ENCODE peak calls at places on chromosomes 7 and 10, in four cellular contexts. B, W, O and S are unnamed samples.

GRCh38 chr7:57403601-57404342 is 46.2 kb upstream of the ZNF716 start:
- DNase-seq in B (peak; percentile 69), O (peak; percentile 88), W (no peak), S (peak; percentile 72)

GRCh38 chr10:133257489-133258065 is 19.1 kb downstream of the ADAM8 start:
- DNase-seq in O (peak; percentile 74), B (peak; percentile 63), W (peak; percentile 86), S (peak; percentile 83)

GRCh38 chr7:1852781-1853618 is 182.9 kb downstream of the ELFN1 start:
- DNase-seq in W (peak; percentile 40), B (peak; percentile 44), O (peak; percentile 12), S (no peak)

GRCh38 chr10:88731296-88731695 is 25.2 kb downstream of the LIPK start:
- DNase-seq in W (peak; percentile 52), O (no peak), B (no peak), S (no peak)

GRCh38 chr7:128405345-128406146 is 4.2 kb downstream of the IMPDH1 start:
- DNase-seq in B (peak; percentile 60), W (peak; percentile 78), O (peak; percentile 58), S (peak; percentile 82)

GRCh38 chr7:140231779-140232491 is 55.2 kb upstream of the KDM7A start:
- DNase-seq in O (no peak), B (no peak), W (peak; percentile 69), S (no peak)

GRCh38 chr10:23310443-23310842 is 34.2 kb downstream of the C10orf67 start:
- DNase-seq in O (no peak), W (no peak), B (no peak), S (peak; percentile 34)

GRCh38 chr7:25216837-25217236 is 11.4 kb downstream of the NPVF start:
- DNase-seq in W (no peak), B (no peak), O (no peak), S (no peak)

GRCh38 chr7:83704564-83704963 is 55.6 kb upstream of the SEMA3E start:
- DNase-seq in W (no peak), B (no peak), O (no peak), S (no peak)

GRCh38 chr7:66804001-66804400 is 63.5 kb downstream of the RABGEF1 start:
- DNase-seq in B (no peak), W (no peak), O (no peak), S (no peak)

GRCh38 chr10:66925896-66926719 is at the start of gene LRRTM3:
- DNase-seq in W (no peak), O (peak; percentile 19), B (no peak), S (no peak)

GRCh38 chr7:116438274-116438673 is 61.3 kb upstream of the CAV2 start:
- DNase-seq in B (no peak), W (no peak), O (no peak), S (no peak)

GRCh38 chr7:88169717-88170320 is 50.0 kb downstream of the SRI start:
- DNase-seq in B (no peak), W (no peak), O (no peak), S (no peak)

GRCh38 chr10:112535432-112536038 is 88.5 kb downstream of the VTI1A start:
- DNase-seq in O (no peak), W (no peak), B (no peak), S (no peak)

GRCh38 chr10:1684991-1685390 is 52.3 kb downstream of the ADARB2 start:
- DNase-seq in W (no peak), O (no peak), B (no peak), S (no peak)

GRCh38 chr7:151086802-151087246 is 549 bp downstream of the AGAP3 start:
- DNase-seq in O (no peak), B (peak; percentile 41), W (no peak), S (peak; percentile 60)

GRCh38 chr10:33280217-33280616 is 54.2 kb downstream of the NRP1 start:
- DNase-seq in B (no peak), W (no peak), O (no peak), S (no peak)

GRCh38 chr7:23907012-23907411 is 197.0 kb downstream of the STK31 start:
- DNase-seq in B (no peak), W (no peak), O (no peak), S (no peak)

GRCh38 chr7:48337781-48338180 is 166.5 kb downstream of the ABCA13 start:
- DNase-seq in W (no peak), B (no peak), O (no peak), S (no peak)

GRCh38 chr10:73043766-73044377 is 52.8 kb downstream of the P4HA1 start:
- DNase-seq in O (no peak), W (no peak), B (no peak), S (no peak)

GRCh38 chr7:157302314-157302711 is 34.5 kb upstream of the DNAJB6 start:
- DNase-seq in W (peak; percentile 88), O (peak; percentile 55), B (peak; percentile 56), S (peak; percentile 59)

GRCh38 chr7:128770238-128770637 is 5.4 kb downstream of the OPN1SW start:
- DNase-seq in O (no peak), B (no peak), W (no peak), S (no peak)

GRCh38 chr10:101687088-101687487 is 7.9 kb downstream of the FBXW4 start:
- DNase-seq in B (no peak), O (no peak), W (no peak), S (no peak)

GRCh38 chr7:963236-964078 is 9.0 kb upstream of the ADAP1 start:
- DNase-seq in B (no peak), O (peak; percentile 13), W (peak; percentile 55), S (peak; percentile 47)

GRCh38 chr10:68666280-68666760 is 54.7 kb upstream of the CCAR1 start:
- DNase-seq in B (no peak), W (no peak), O (no peak), S (no peak)

GRCh38 chr10:129963831-129964501 is at the start of gene EBF3:
- DNase-seq in B (peak; percentile 91), O (peak; percentile 90), W (no peak), S (peak; percentile 91)

GRCh38 chr10:1486841-1487240 is 250.5 kb downstream of the ADARB2 start:
- DNase-seq in B (no peak), W (no peak), O (no peak), S (no peak)

DNA sequence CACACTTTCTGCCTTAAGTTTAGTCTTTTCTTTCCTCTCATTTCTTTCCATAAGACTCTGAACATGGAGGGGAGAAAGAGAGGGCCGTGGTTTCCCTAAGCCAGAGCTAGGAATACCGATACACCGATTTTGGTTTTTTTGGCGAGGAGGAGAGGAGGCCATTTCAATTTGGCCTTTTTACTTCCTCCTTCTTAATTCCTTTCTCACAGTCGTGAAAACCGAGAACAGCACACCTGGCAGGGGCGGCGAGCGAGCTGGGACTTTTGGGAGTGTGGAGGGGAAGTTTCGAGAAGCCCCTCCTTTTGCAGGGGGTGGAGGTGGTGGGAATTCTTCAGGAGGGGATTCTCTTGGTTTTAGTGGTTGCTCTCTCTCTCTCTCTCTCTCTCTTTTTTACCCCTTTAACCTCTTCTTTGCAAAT is 6.2 kb downstream of the GATA3 start:
- DNase-seq in W (no peak), B (no peak), O (no peak), S (no peak)
- H3K4me3 ChIP-seq in W (no peak overlapping the region), B (no peak overlapping the region), O (no peak overlapping the region), S (no peak overlapping the region)

DNA sequence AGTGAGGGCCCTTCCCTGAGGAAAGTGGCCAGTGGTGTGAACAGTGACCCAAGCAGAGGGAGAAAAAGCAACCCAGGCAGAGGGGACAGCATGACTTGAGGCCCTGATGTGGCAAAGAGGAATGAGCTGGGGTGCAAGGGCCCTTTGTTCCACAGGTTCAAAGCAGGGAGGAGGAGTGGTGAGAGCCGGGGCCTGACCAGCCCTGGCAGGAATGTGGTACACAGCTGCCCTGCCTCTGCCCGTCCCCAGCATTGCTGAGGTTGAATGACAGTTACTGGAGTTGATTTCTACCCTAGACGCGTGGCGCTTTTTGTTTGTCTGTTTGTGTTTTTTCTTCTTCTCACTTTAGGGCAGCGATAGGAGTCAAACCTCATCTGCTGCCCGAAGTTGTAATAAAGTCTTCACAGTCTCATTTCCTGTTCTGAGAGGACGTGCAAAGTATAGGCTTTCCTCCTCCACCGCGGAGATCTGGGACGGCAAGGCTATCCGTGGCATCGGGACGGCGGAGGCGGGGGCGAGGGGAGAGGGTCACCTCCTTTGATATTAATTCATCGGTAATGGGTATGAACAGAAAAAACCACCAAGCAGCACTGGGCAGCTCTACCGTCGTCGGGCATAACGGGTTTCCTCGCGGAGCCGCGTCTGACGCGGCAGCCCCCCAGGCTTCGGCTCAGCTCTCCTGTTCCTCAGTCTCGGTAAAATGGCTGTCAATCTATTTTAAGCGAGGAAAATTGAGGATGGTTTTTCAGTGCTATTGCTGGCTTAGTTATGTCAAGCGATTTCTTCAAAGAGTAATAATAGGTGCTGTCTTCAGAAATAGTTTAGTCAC is 160.8 kb downstream of the LRMDA start:
- DNase-seq in W (no peak), B (no peak), O (no peak), S (no peak)
- H3K4me3 ChIP-seq in W (no peak overlapping the region), B (peak overlapping the region; percentile 38), O (peak overlapping the region; percentile 60), S (peak overlapping the region; percentile 41)

GRCh38 chr10:48456808-48457761 is 147.8 kb downstream of the ARHGAP22 start:
- DNase-seq in W (peak; percentile 39), O (no peak), B (no peak), S (no peak)
- H3K4me3 ChIP-seq in W (no peak overlapping the region), O (no peak overlapping the region), B (no peak overlapping the region), S (no peak overlapping the region)

GRCh38 chr10:104331208-104331838 is 6.9 kb downstream of the ITPRIP start:
- DNase-seq in W (no peak), O (no peak), B (no peak), S (no peak)
- H3K4me3 ChIP-seq in W (no peak overlapping the region), O (peak overlapping the region; percentile 51), B (peak overlapping the region; percentile 15), S (peak overlapping the region; percentile 14)

GRCh38 chr10:107476408-107476807 is 311.9 kb upstream of the SORCS1 start:
- DNase-seq in B (no peak), W (no peak), O (no peak), S (no peak)

GRCh38 chr10:107477266-107477665 is 312.8 kb upstream of the SORCS1 start:
- DNase-seq in W (no peak), B (no peak), O (no peak), S (no peak)

GRCh38 chr10:107474650-107475049 is 310.1 kb upstream of the SORCS1 start:
- DNase-seq in B (no peak), O (no peak), W (no peak), S (no peak)

DNA sequence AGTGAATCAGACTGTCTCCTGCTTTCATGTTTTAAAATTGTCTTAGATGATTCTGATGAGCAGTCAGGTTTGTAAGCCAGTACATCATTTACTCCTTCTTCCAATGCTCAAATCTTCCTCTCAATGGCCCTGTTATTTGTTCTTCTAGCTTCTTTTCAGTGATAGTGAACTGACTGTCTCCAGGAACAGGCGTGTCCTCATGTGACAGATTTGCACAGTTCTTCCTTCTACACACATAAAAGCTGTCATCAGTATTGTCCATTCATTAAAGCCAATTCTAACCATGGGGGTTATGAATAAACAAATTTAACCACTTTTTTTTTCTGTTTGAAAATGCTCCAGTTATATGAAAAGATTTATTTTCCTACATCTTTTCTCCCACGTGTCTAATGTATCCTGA is 308.7 kb upstream of the SORCS1 start:
- DNase-seq in O (no peak), W (no peak), B (no peak), S (no peak)
- H3K4me3 ChIP-seq in O (no peak overlapping the region), W (no peak overlapping the region), B (no peak overlapping the region), S (no peak overlapping the region)